ENCODE peak calls at places on chromosomes 6 and 20, in nine cellular contexts. P, F, W, Q, K, V, Y, C and X are unnamed samples.

GRCh38 chr20:50536333-50536732 is 26.1 kb downstream of the PTPN1 start:
- DNase-seq in P (no peak), F (no peak), W (no peak), Q (no peak), K (no peak), V (no peak), Y (no peak), C (no peak), X (no peak)

GRCh38 chr6:12291083-12291784 is 1.1 kb downstream of the EDN1 start:
- DNase-seq in P (no peak), F (no peak), W (no peak), Q (no peak), K (no peak), V (no peak), Y (no peak), C (no peak), X (no peak)

GRCh38 chr20:44111712-44112335 is 75.2 kb downstream of the JPH2 start:
- DNase-seq in P (peak; percentile 48), F (no peak), W (peak; percentile 60), Q (peak; percentile 7), K (no peak), V (no peak), Y (no peak), C (peak; percentile 19), X (no peak)

GRCh38 chr20:39717976-39718375 is 755.8 kb downstream of the DHX35 start:
- DNase-seq in P (no peak), F (no peak), W (no peak), Q (no peak), K (no peak), V (no peak), Y (no peak), C (no peak), X (no peak)

GRCh38 chr20:60648556-60648955 is 603.5 kb upstream of the CDH4 start:
- DNase-seq in P (no peak), F (no peak), W (no peak), Q (no peak), K (no peak), V (no peak), Y (no peak), C (no peak), X (no peak)

GRCh38 chr6:34340394-34340793 is 52.1 kb downstream of the NUDT3 start:
- DNase-seq in P (no peak), F (no peak), W (no peak), Q (no peak), K (no peak), V (no peak), Y (no peak), C (no peak), X (no peak)

GRCh38 chr20:24745206-24745605 is 203.9 kb upstream of the CST7 start:
- DNase-seq in P (no peak), F (no peak), W (no peak), Q (no peak), K (no peak), V (no peak), Y (peak; percentile 8), C (no peak), X (no peak)

GRCh38 chr6:166999145-166999844 is at the start of gene CEP43:
- DNase-seq in P (peak; percentile 88), F (peak; percentile 96), W (peak; percentile 97), Q (peak; percentile 93), K (peak; percentile 97), V (peak; percentile 98), Y (peak; percentile 97), C (peak; percentile 95), X (peak; percentile 88)

GRCh38 chr6:128406453-128406852 is 113.9 kb downstream of the PTPRK start:
- DNase-seq in P (no peak), F (no peak), W (no peak), Q (no peak), K (no peak), V (no peak), Y (no peak), C (no peak), X (no peak)

GRCh38 chr6:137904822-137905617 is 38.0 kb downstream of the TNFAIP3 start:
- DNase-seq in P (no peak), F (no peak), W (peak; percentile 8), Q (no peak), K (no peak), V (no peak), Y (no peak), C (peak; percentile 36), X (no peak)

GRCh38 chr6:85537055-85537494 is 56.6 kb downstream of the SNX14 start:
- DNase-seq in P (no peak), F (no peak), W (peak; percentile 53), Q (peak; percentile 24), K (no peak), V (peak; percentile 59), Y (no peak), C (no peak), X (peak; percentile 7)

GRCh38 chr6:13009031-13009430 is 292.5 kb downstream of the PHACTR1 start:
- DNase-seq in P (no peak), F (no peak), W (no peak), Q (no peak), K (no peak), V (no peak), Y (no peak), C (no peak), X (no peak)

GRCh38 chr6:29627762-29628418 is 5.1 kb downstream of the GABBR1 start:
- DNase-seq in P (peak; percentile 52), F (peak; percentile 78), W (no peak), Q (peak; percentile 86), K (peak; percentile 96), V (peak; percentile 47), Y (peak; percentile 94), C (peak; percentile 66), X (no peak)

GRCh38 chr6:4801491-4802118 is 25.4 kb downstream of the CDYL start:
- DNase-seq in P (no peak), F (no peak), W (no peak), Q (no peak), K (no peak), V (no peak), Y (no peak), C (no peak), X (no peak)

GRCh38 chr6:46323312-46323965 is 152.7 kb upstream of the ENPP5 start:
- DNase-seq in P (no peak), F (no peak), W (no peak), Q (peak; percentile 67), K (no peak), V (no peak), Y (no peak), C (no peak), X (peak; percentile 81)

GRCh38 chr6:144953552-144954240 is 668.6 kb downstream of the UTRN start:
- DNase-seq in P (no peak), F (no peak), W (peak; percentile 75), Q (peak; percentile 62), K (peak; percentile 90), V (no peak), Y (no peak), C (no peak), X (peak; percentile 77)

GRCh38 chr6:7543761-7544424 is 2.4 kb downstream of the DSP start:
- DNase-seq in P (no peak), F (no peak), W (peak; percentile 24), Q (no peak), K (peak; percentile 45), V (no peak), Y (no peak), C (no peak), X (no peak)

GRCh38 chr6:168448243-168448855 is 7.4 kb downstream of the SMOC2 start:
- DNase-seq in P (no peak), F (no peak), W (no peak), Q (no peak), K (no peak), V (peak; percentile 35), Y (no peak), C (no peak), X (no peak)

GRCh38 chr6:118522422-118522821 is 25.7 kb upstream of the PLN start:
- DNase-seq in P (no peak), F (no peak), W (no peak), Q (no peak), K (no peak), V (no peak), Y (no peak), C (no peak), X (no peak)

GRCh38 chr6:105680131-105680530 is 277.2 kb upstream of the PREP start:
- DNase-seq in P (no peak), F (no peak), W (no peak), Q (no peak), K (no peak), V (no peak), Y (no peak), C (no peak), X (peak; percentile 43)
- H3K27ac ChIP-seq in P (no peak overlapping the region), F (no peak overlapping the region), W (no peak overlapping the region), Q (no peak overlapping the region), K (no peak overlapping the region), V (no peak overlapping the region), Y (no peak overlapping the region), C (no peak overlapping the region), X (peak overlapping the region; percentile 55)

GRCh38 chr6:108632441-108632840 is 71.7 kb downstream of the FOXO3 start:
- DNase-seq in P (no peak), F (no peak), W (no peak), Q (no peak), K (no peak), V (no peak), Y (no peak), C (no peak), X (peak; percentile 49)
- H3K4me1 ChIP-seq in P (no peaks in the 10 kb centered on the region), F (peaks cover 86% of the 10 kb centered on the region), W (peaks cover 21% of the 10 kb centered on the region), Q (peaks cover 11% of the 10 kb centered on the region), K (peaks cover 5% of the 10 kb centered on the region), V (peaks cover 2% of the 10 kb centered on the region), Y (peaks cover 10% of the 10 kb centered on the region), C (peaks cover 33% of the 10 kb centered on the region), X (peaks cover 20% of the 10 kb centered on the region)

DNA sequence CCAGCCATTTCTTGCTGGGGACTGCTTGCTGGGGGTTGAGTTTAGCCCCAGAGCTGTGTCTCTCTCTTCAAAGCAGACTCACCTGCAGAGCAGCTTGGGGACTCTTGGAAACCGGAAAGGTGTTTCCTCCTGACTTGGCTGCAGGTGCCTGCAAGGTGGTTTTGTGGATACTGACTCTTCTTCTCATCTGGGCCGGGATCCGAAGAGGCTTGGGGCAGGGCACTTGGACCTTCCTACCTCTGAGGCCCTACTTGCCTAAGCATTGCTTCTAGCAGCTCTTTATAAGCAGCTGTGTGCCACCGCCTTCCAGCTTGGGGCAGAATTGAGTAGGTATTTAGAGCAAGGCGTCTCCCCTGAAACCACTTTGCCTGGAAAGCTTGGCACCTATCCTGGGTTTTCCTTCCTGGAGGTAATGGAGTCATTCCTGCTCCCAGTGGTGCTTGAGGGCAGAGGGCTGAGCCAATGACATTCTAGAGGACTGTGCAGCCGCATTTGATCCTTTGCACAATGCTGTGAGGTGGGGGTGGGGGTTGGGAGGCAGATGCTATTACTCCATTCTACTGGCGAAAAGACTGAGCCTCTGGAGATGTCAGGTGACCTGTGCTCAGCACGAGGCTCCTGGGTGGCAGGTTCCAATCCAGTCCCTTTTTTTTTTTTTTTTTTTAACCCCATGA is 3.4 kb upstream of the CTSZ start:
- DNase-seq in P (no peak), F (no peak), W (peak; percentile 52), Q (no peak), K (peak; percentile 20), V (no peak), Y (no peak), C (peak; percentile 53), X (peak; percentile 73)
- H3K27ac ChIP-seq in P (no peak overlapping the region), F (no peak overlapping the region), W (peak overlapping the region; percentile 88), Q (no peak overlapping the region), K (no peak overlapping the region), V (no peak overlapping the region), Y (no peak overlapping the region), C (peak overlapping the region; percentile 2), X (no peak overlapping the region)

DNA sequence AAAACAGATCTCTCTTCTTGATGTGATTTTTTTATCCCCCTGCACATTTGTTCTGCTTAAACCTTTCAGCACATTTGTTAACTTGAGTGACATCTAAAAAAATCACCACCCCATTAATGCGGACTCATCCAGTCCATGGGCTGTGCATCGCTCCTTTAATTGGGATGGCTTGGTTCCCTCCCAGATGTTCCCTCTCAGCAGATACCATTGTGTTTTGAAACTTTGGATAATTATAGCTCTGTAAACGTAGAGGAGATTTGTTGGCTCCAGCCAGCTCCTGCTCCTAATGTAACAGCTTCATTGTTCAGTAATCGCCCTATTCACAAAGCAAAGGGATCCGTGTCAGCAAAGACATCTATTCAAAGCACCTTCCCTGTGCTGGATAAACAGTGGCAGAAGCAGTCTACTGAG is 323.8 kb downstream of the CD83 start:
- DNase-seq in P (no peak), F (no peak), W (no peak), Q (peak; percentile 19), K (no peak), V (no peak), Y (no peak), C (no peak), X (no peak)
- H3K4me1 ChIP-seq in P (no peaks in the 10 kb centered on the region), F (peaks cover 24% of the 10 kb centered on the region), W (no peaks in the 10 kb centered on the region), Q (peaks cover 9% of the 10 kb centered on the region), K (no peaks in the 10 kb centered on the region), V (no peaks in the 10 kb centered on the region), Y (no peaks in the 10 kb centered on the region), C (peaks cover 10% of the 10 kb centered on the region), X (no peaks in the 10 kb centered on the region)